ENCODE peak calls at places on chromosomes 3 and 15, in seven cellular contexts. A, R, N, B, V, Y and I are unnamed samples.

GRCh38 chr15:67303490-67304363 is 49.1 kb downstream of the IQCH start:
- DNase-seq in A (no peak), N (peak), B (no peak), V (no peak), Y (peak), R (peak), I (no peak)

GRCh38 chr3:146128179-146128578 is 32.8 kb downstream of the PLOD2 start:
- DNase-seq in N (no peak), R (no peak), V (no peak), B (no peak), Y (no peak), A (no peak), I (no peak)

GRCh38 chr3:7750296-7750695 is 751.3 kb upstream of the LMCD1 start:
- DNase-seq in N (no peak), R (no peak), A (no peak), Y (no peak), B (no peak), V (no peak), I (no peak)

GRCh38 chr3:114380233-114380645 is 86.4 kb downstream of the TIGIT start:
- DNase-seq in R (no peak), A (peak), N (peak), V (peak), Y (peak), B (peak), I (peak)

GRCh38 chr15:38069001-38069400 is 134.6 kb downstream of the TMCO5A start:
- DNase-seq in B (no peak), R (peak), V (no peak), A (peak), N (peak), Y (no peak), I (peak)

GRCh38 chr3:61848885-61849284 is 287.5 kb downstream of the PTPRG start:
- DNase-seq in B (no peak), Y (peak), N (peak), R (no peak), A (no peak), V (no peak), I (peak)

GRCh38 chr3:178382388-178383061 is 153.7 kb upstream of the KCNMB2 start:
- DNase-seq in A (no peak), B (no peak), V (no peak), Y (no peak), R (no peak), N (peak), I (peak)

GRCh38 chr3:109098245-109098644 is 19.7 kb downstream of the MORC1 start:
- DNase-seq in N (no peak), A (no peak), Y (no peak), V (no peak), B (peak), R (peak), I (no peak)

GRCh38 chr3:143480306-143480852 is 360.8 kb downstream of the CHST2 start:
- DNase-seq in V (no peak), B (peak), R (no peak), N (peak), Y (no peak), A (no peak), I (no peak)

GRCh38 chr3:125357032-125357658 is 18.0 kb downstream of the ZNF148 start:
- DNase-seq in B (peak), V (peak), N (peak), A (peak), Y (peak), R (peak), I (peak)
- TF ChIP-seq POLR2A in B (no peak), V (no peak), N (no peak), A (no peak), Y (no peak), R (peak), I (no peak)

GRCh38 chr3:74360406-74360805 is 254.1 kb downstream of the CNTN3 start:
- DNase-seq in V (no peak), Y (no peak), N (no peak), R (no peak), B (no peak), A (no peak), I (no peak)
- H3K4me3 ChIP-seq in V (no peak), Y (no peak), N (no peak), R (no peak), B (no peak), A (no peak), I (no peak)

GRCh38 chr3:44761347-44762169 is at the start of the genes KIAA1143 and KIF15:
- DNase-seq in Y (peak), R (peak), A (peak), B (peak), V (peak), N (peak), I (peak)
- TF ChIP-seq CTCF in Y (no peak), R (no peak), A (no peak), B (no peak), V (no peak), N (no peak), I (no peak)

GRCh38 chr3:4987374-4988296 is 8.4 kb downstream of the BHLHE40 start:
- DNase-seq in V (no peak), Y (no peak), B (no peak), N (no peak), R (no peak), A (no peak), I (no peak)

GRCh38 chr3:4986175-4986610 is 7.0 kb downstream of the BHLHE40 start:
- DNase-seq in R (no peak), Y (no peak), N (peak), B (no peak), A (no peak), V (no peak), I (no peak)

GRCh38 chr3:4988815-4989648 is 9.8 kb downstream of the BHLHE40 start:
- DNase-seq in N (peak), V (peak), Y (peak), A (no peak), B (no peak), R (no peak), I (peak)

GRCh38 chr3:4985330-4986174 is 6.3 kb downstream of the BHLHE40 start:
- DNase-seq in Y (no peak), R (peak), A (no peak), V (no peak), B (no peak), N (peak), I (peak)

DNA sequence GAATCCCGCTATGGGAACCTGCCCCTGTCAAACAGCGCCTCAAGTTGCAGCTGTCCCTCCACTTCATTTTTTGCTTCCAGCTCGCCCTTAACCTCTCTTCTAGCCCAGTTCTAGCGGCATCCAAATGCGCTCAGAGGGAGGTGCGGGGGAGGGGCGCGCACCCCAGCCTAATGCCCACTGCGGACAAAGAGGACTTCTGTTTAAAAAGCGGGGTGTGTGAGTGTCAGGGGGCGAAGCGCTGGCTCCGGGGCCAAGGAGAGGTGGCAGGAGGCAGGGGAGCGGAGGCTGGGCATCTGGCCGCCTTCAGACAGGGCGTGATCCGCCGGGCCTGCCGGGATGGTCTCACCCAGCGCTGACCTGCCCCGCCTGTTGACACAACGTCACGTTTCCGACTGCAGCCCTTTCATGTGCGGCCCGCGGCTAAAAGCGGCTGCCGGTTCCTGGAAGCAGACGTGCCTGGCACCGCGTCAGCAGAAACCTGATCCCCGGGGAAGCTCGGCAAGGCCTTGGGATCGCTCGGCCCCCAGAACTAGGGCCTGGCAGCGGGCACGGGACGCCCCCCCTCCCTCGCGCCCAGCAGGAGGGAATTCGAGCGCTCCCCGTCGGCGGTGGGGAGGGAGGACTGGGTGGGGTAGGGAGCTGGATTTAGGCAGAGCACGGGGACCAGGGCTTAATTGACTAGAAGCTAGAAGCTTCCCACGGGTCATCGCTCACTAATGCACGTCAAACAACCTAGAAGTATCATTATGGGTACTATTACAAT is 7.6 kb downstream of the BHLHE40 start:
- DNase-seq in Y (peak), B (peak), R (peak), A (peak), V (peak), N (peak), I (peak)
- TF ChIP-seq POLR2A in Y (no peak), B (peak), R (no peak), A (peak), V (peak), N (no peak), I (peak)

DNA sequence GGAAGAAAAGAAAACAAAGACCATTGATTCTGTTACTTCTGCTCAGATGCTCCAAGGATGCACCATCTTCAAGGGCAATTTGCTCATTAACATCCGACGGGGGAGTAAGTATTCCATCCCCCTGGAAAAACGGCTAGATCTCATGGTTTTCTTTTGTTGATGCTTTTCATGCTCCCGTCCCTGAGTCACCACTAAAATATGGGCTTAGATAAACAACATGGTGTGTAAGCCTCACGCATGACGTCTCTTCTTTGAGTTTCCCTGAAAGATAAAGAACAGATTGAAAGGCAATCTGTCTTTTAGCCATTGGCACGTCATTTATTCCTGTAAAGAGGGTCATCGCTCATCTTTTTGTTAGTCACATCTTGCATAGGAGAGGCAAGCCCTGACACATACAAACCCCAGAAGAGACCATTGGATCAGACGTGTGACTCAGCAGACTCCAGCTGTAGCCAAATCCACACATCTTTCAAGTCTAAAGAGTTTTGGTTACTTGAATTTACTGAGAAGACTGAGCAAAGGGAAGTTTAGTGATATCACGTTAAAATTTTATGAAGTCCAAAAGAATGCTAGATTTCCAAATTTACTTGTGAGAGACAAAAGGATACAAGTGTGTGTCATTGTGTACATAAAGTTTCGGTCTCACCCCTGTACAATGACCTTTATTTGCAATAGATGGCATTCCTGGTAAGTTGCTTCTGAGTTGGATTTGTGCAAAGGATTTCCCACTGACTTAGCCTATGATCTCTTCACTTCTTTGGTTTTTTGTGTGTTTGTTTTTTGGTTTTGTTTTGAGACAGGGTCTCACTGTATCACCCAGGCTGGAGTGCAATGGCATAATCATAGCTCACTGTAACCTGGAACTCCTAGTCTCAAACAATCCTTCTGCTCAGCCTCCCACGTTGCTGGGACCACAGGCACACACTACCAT is 110.5 kb downstream of the PGPEP1L start:
- DNase-seq in A (no peak), Y (no peak), V (no peak), B (no peak), N (peak), R (peak), I (no peak)
- H3K4me3 ChIP-seq in A (no peak), Y (no peak), V (no peak), B (no peak), N (no peak), R (no peak), I (no peak)

GRCh38 chr3:72891053-72891855 is 3.4 kb downstream of the GXYLT2 start:
- DNase-seq in Y (peak), V (peak), R (no peak), B (no peak), N (peak), A (no peak), I (no peak)
- TF ChIP-seq CTCF in Y (no peak), V (no peak), R (no peak), B (no peak), N (peak), A (no peak), I (no peak)

GRCh38 chr3:72523409-72524172 is 324.7 kb downstream of the SHQ1 start:
- DNase-seq in Y (no peak), A (no peak), V (peak), R (peak), B (peak), N (no peak), I (peak)
- TF ChIP-seq POLR2A in Y (no peak), A (no peak), V (no peak), R (no peak), B (no peak), N (no peak), I (no peak)

DNA sequence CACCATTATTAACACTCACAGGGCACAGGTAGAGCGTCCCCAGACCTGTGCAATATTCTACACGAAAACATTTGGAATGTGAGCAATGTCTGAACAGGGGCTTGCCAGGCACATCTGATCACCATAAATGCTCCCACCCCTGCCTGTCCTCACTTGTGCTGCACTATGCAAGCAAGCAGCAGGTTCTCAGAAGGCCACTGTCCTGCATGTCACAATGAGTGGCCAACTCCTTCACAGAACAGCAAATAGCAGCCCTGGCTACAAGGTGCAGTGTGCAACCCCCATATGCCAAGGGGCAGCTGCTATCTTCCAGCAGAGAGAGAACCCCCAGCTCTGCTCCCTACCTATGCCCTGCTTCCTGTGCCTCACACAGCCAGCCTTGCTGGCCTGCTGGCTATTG is 32.6 kb downstream of the SEC22C start:
- DNase-seq in R (no peak), A (no peak), Y (no peak), B (no peak), N (no peak), V (peak), I (no peak)
- H3K4me3 ChIP-seq in R (no peak), A (no peak), Y (no peak), B (no peak), N (no peak), V (no peak), I (no peak)

GRCh38 chr3:68256635-68257034 is 602.2 kb upstream of the SUCLG2 start:
- DNase-seq in R (peak), Y (peak), N (no peak), A (no peak), V (no peak), B (no peak), I (peak)
- TF ChIP-seq CTCF in R (peak), Y (no peak), N (no peak), A (no peak), V (no peak), B (peak), I (peak)

DNA sequence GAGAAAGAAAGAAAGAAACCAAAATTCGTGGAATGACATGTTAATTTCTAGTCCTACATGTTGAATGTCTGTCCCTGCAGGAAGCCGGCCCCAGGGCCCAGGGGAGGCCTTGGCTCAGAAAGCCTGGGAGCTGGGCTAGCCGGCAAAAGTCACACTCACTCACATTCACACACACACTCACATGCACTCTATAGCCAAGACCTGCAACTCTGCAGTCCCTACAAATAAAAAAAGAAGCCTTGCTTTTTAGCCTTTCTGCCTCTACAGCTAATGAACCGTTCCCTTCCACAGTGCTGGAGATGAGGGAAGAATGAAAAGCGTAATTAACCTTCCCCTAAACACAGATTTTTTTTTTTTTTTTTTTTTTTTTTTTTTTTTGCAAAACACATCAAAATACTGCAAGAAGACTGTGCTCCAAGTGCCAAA is 4.4 kb downstream of the MECOM start:
- DNase-seq in R (no peak), N (no peak), Y (no peak), V (no peak), A (peak), B (no peak), I (no peak)
- TF ChIP-seq POLR2A in R (no peak), N (no peak), Y (no peak), V (no peak), A (no peak), B (no peak), I (no peak)